ENCODE peak calls at places on chromosomes 5 and 9, in seven cellular contexts. L, W, X, V, B, G and M are unnamed samples.

GRCh38 chr5:18043344-18043743 is 409.1 kb downstream of the TAF11L14 start:
- DNase-seq in L (no peak), W (no peak), X (no peak), V (no peak), B (no peak), G (peak; percentile 42), M (no peak)

GRCh38 chr5:1465966-1466471 is 20.8 kb upstream of the SLC6A3 start:
- DNase-seq in L (no peak), W (no peak), X (no peak), V (no peak), B (no peak), G (no peak), M (no peak)

GRCh38 chr9:93948456-93949072 is 6.6 kb downstream of the BARX1 start:
- DNase-seq in L (no peak), W (no peak), X (no peak), V (no peak), B (no peak), G (no peak), M (no peak)

GRCh38 chr9:93679536-93680444 is 103.4 kb downstream of the PHF2 start:
- DNase-seq in L (no peak), W (no peak), X (no peak), V (no peak), B (peak; percentile 56), G (no peak), M (peak; percentile 95)

GRCh38 chr5:79448336-79448735 is 65.6 kb downstream of the HOMER1 start:
- DNase-seq in L (no peak), W (no peak), X (peak; percentile 58), V (no peak), B (no peak), G (no peak), M (no peak)

GRCh38 chr5:96528262-96528661 is 95.2 kb upstream of the PCSK1 start:
- DNase-seq in L (no peak), W (no peak), X (no peak), V (no peak), B (no peak), G (no peak), M (no peak)

GRCh38 chr9:127959841-127960409 is 20.9 kb downstream of the EEIG1 start:
- DNase-seq in L (no peak), W (no peak), X (no peak), V (no peak), B (no peak), G (no peak), M (no peak)

GRCh38 chr9:131031642-131032005 is 22.6 kb downstream of the LAMC3 start:
- DNase-seq in L (no peak), W (no peak), X (no peak), V (no peak), B (no peak), G (no peak), M (no peak)

GRCh38 chr9:13279284-13280162 is at the start of gene MPDZ:
- DNase-seq in L (no peak), W (peak; percentile 45), X (peak; percentile 85), V (no peak), B (peak; percentile 82), G (no peak), M (no peak)

GRCh38 chr5:36177154-36177553 is 25.2 kb downstream of the SKP2 start:
- DNase-seq in L (no peak), W (no peak), X (no peak), V (no peak), B (no peak), G (no peak), M (no peak)

GRCh38 chr5:151079838-151080619 is 805 bp downstream of the TNIP1 start:
- DNase-seq in L (no peak), W (no peak), X (peak; percentile 83), V (no peak), B (no peak), G (peak; percentile 48), M (no peak)

GRCh38 chr9:132241840-132242620 is 80.2 kb downstream of the NTNG2 start:
- DNase-seq in L (no peak), W (peak; percentile 47), X (no peak), V (peak; percentile 27), B (no peak), G (peak; percentile 35), M (no peak)

GRCh38 chr5:135826221-135826525 is 8.3 kb upstream of the SLC25A48 start:
- DNase-seq in L (no peak), W (no peak), X (no peak), V (no peak), B (peak; percentile 54), G (no peak), M (no peak)

GRCh38 chr5:6710078-6710477 is 3.2 kb upstream of the TENT4A start:
- DNase-seq in L (no peak), W (no peak), X (no peak), V (no peak), B (no peak), G (no peak), M (no peak)

GRCh38 chr9:113634597-113635515 is 171.3 kb downstream of the RGS3 start:
- DNase-seq in L (no peak), W (no peak), X (no peak), V (no peak), B (no peak), G (no peak), M (no peak)

GRCh38 chr5:114449836-114450515 is 88.1 kb downstream of the KCNN2 start:
- DNase-seq in L (peak; percentile 2), W (peak; percentile 38), X (peak; percentile 70), V (no peak), B (peak; percentile 79), G (peak; percentile 73), M (no peak)

GRCh38 chr9:93677061-93677571 is 100.7 kb downstream of the PHF2 start:
- DNase-seq in L (no peak), W (no peak), X (no peak), V (no peak), B (peak; percentile 54), G (no peak), M (no peak)

GRCh38 chr9:136719212-136719880 is 7.0 kb downstream of the DIPK1B start:
- DNase-seq in L (no peak), W (no peak), X (no peak), V (no peak), B (no peak), G (peak; percentile 49), M (no peak)

GRCh38 chr9:113677569-113677968 is 198.5 kb upstream of the ZNF618 start:
- DNase-seq in L (no peak), W (no peak), X (no peak), V (no peak), B (no peak), G (no peak), M (no peak)

GRCh38 chr9:112360047-112360804 is 19.7 kb upstream of the HSDL2 start:
- DNase-seq in L (no peak), W (no peak), X (peak; percentile 78), V (no peak), B (no peak), G (no peak), M (no peak)

GRCh38 chr9:105979359-105979758 is 285.0 kb downstream of the TMEM38B start:
- DNase-seq in L (no peak), W (no peak), X (no peak), V (no peak), B (no peak), G (no peak), M (no peak)

GRCh38 chr9:16157216-16157615 is 604.4 kb downstream of the CCDC171 start:
- DNase-seq in L (no peak), W (no peak), X (no peak), V (no peak), B (no peak), G (no peak), M (no peak)

GRCh38 chr9:71587576-71588362 is 180.5 kb downstream of the CEMIP2 start:
- DNase-seq in L (no peak), W (no peak), X (peak; percentile 83), V (no peak), B (no peak), G (no peak), M (no peak)

GRCh38 chr5:168411871-168412270 is 74.4 kb upstream of the RARS1 start:
- DNase-seq in L (no peak), W (no peak), X (no peak), V (no peak), B (no peak), G (no peak), M (no peak)

GRCh38 chr5:146078566-146078965 is 26.8 kb downstream of the PLAC8L1 start:
- DNase-seq in L (no peak), W (no peak), X (no peak), V (no peak), B (no peak), G (no peak), M (no peak)

GRCh38 chr9:36728651-36729520 is 156.2 kb downstream of the MELK start:
- DNase-seq in L (peak; percentile 52), W (peak; percentile 52), X (peak; percentile 70), V (peak; percentile 38), B (peak; percentile 87), G (peak; percentile 53), M (no peak)

GRCh38 chr5:6745706-6746217 is 32.5 kb downstream of the TENT4A start:
- DNase-seq in L (no peak), W (peak; percentile 53), X (peak; percentile 75), V (no peak), B (no peak), G (peak; percentile 66), M (no peak)

GRCh38 chr5:35811108-35811741 is 45.5 kb upstream of the IL7R start:
- DNase-seq in L (no peak), W (no peak), X (peak; percentile 13), V (no peak), B (no peak), G (no peak), M (no peak)

GRCh38 chr9:7433508-7434292 is 365.9 kb downstream of the DMAC1 start:
- DNase-seq in L (no peak), W (no peak), X (no peak), V (no peak), B (no peak), G (no peak), M (no peak)

GRCh38 chr5:148740966-148741742 is 85.3 kb upstream of the ADRB2 start:
- DNase-seq in L (no peak), W (peak; percentile 8), X (peak; percentile 65), V (no peak), B (no peak), G (peak; percentile 84), M (no peak)

GRCh38 chr5:14258840-14259239 is 115.7 kb downstream of the TRIO start:
- DNase-seq in L (no peak), W (no peak), X (no peak), V (no peak), B (no peak), G (no peak), M (no peak)